ENCODE peak calls at places on chromosome 1, in four cellular contexts. One of them, this sample, is unnamed. For H3K9me1, the result is how much of the 10 kb centered on the place peaks cover.

GRCh38 chr1:171460018-171460585 is 25.2 kb upstream of the PRRC2C start:
- DNase-seq in keratinocyte: no peak
- DNase-seq in IMR-90: peak
- DNase-seq in endothelial cell of umbilical vein: no peak
- DNase-seq in this sample: no peak

GRCh38 chr1:58580186-58580585 is 3.1 kb upstream of the TACSTD2 start:
- DNase-seq in keratinocyte: no peak
- DNase-seq in endothelial cell of umbilical vein: no peak
- DNase-seq in IMR-90: peak
- DNase-seq in this sample: no peak

GRCh38 chr1:233172201-233172600 is 123.3 kb downstream of the PCNX2 start:
- DNase-seq in endothelial cell of umbilical vein: peak
- DNase-seq in IMR-90: peak
- DNase-seq in keratinocyte: no peak
- DNase-seq in this sample: no peak

GRCh38 chr1:151056149-151056548 is 3.3 kb downstream of the CDC42SE1 start:
- DNase-seq in endothelial cell of umbilical vein: no peak
- DNase-seq in keratinocyte: no peak
- DNase-seq in IMR-90: no peak
- DNase-seq in this sample: no peak

GRCh38 chr1:248596615-248597014 is 885 bp downstream of the OR2T10 start:
- DNase-seq in keratinocyte: no peak
- DNase-seq in IMR-90: no peak
- DNase-seq in endothelial cell of umbilical vein: no peak
- DNase-seq in this sample: no peak

GRCh38 chr1:44108241-44108640 is 10.4 kb upstream of the KLF17 start:
- DNase-seq in IMR-90: peak
- DNase-seq in keratinocyte: no peak
- DNase-seq in endothelial cell of umbilical vein: no peak
- DNase-seq in this sample: no peak

GRCh38 chr1:39992229-39992628 is 37.3 kb downstream of the MFSD2A start:
- DNase-seq in endothelial cell of umbilical vein: no peak
- DNase-seq in IMR-90: peak
- DNase-seq in keratinocyte: no peak
- DNase-seq in this sample: no peak

GRCh38 chr1:11045428-11046269 is 1.4 kb downstream of the MASP2 start:
- DNase-seq in keratinocyte: no peak
- DNase-seq in endothelial cell of umbilical vein: no peak
- DNase-seq in IMR-90: no peak
- DNase-seq in this sample: peak

GRCh38 chr1:24275510-24275909 is 43.6 kb upstream of the GRHL3 start:
- DNase-seq in IMR-90: peak
- DNase-seq in keratinocyte: no peak
- DNase-seq in endothelial cell of umbilical vein: no peak
- DNase-seq in this sample: no peak

GRCh38 chr1:181043025-181043880 is 9.5 kb downstream of the MR1 start:
- DNase-seq in endothelial cell of umbilical vein: no peak
- DNase-seq in keratinocyte: no peak
- DNase-seq in IMR-90: peak
- DNase-seq in this sample: peak

GRCh38 chr1:101043776-101044175 is 18.2 kb upstream of the DPH5 start:
- DNase-seq in keratinocyte: no peak
- DNase-seq in endothelial cell of umbilical vein: peak
- DNase-seq in IMR-90: peak
- DNase-seq in this sample: no peak

GRCh38 chr1:221670081-221670480 is 71.8 kb downstream of the DUSP10 start:
- DNase-seq in IMR-90: no peak
- DNase-seq in endothelial cell of umbilical vein: no peak
- DNase-seq in keratinocyte: no peak
- DNase-seq in this sample: no peak

GRCh38 chr1:78280626-78281025 is 210.1 kb upstream of the PTGFR start:
- DNase-seq in endothelial cell of umbilical vein: no peak
- DNase-seq in IMR-90: no peak
- DNase-seq in keratinocyte: no peak
- DNase-seq in this sample: no peak

GRCh38 chr1:165898837-165899236 is 71.4 kb downstream of the UCK2 start:
- DNase-seq in endothelial cell of umbilical vein: peak
- DNase-seq in IMR-90: peak
- DNase-seq in keratinocyte: peak
- DNase-seq in this sample: no peak

GRCh38 chr1:118253310-118253903 is 68.4 kb upstream of the SPAG17 start:
- DNase-seq in IMR-90: no peak
- DNase-seq in endothelial cell of umbilical vein: no peak
- DNase-seq in keratinocyte: no peak
- DNase-seq in this sample: no peak

GRCh38 chr1:2303016-2303775 is 75.1 kb downstream of the SKI start:
- DNase-seq in IMR-90: no peak
- DNase-seq in endothelial cell of umbilical vein: no peak
- DNase-seq in keratinocyte: no peak
- DNase-seq in this sample: no peak

GRCh38 chr1:86757272-86757984 is 53.1 kb downstream of the SH3GLB1 start:
- DNase-seq in keratinocyte: no peak
- DNase-seq in endothelial cell of umbilical vein: peak
- DNase-seq in IMR-90: peak
- DNase-seq in this sample: no peak

GRCh38 chr1:53025034-53025777 is 36.8 kb upstream of the PODN start:
- DNase-seq in endothelial cell of umbilical vein: peak
- DNase-seq in keratinocyte: no peak
- DNase-seq in IMR-90: peak
- DNase-seq in this sample: no peak

GRCh38 chr1:162541619-162542141 is 19.8 kb upstream of the UAP1 start:
- DNase-seq in endothelial cell of umbilical vein: peak
- DNase-seq in IMR-90: peak
- DNase-seq in keratinocyte: peak
- DNase-seq in this sample: no peak

GRCh38 chr1:38352869-38353268 is 306.3 kb upstream of the POU3F1 start:
- DNase-seq in keratinocyte: no peak
- DNase-seq in IMR-90: no peak
- DNase-seq in endothelial cell of umbilical vein: no peak
- DNase-seq in this sample: no peak

GRCh38 chr1:52426391-52426790 is 22.0 kb downstream of the PRPF38A start:
- DNase-seq in IMR-90: peak
- DNase-seq in endothelial cell of umbilical vein: no peak
- DNase-seq in keratinocyte: no peak
- DNase-seq in this sample: no peak

GRCh38 chr1:3597599-3597964 is 13.7 kb downstream of the MEGF6 start:
- DNase-seq in endothelial cell of umbilical vein: no peak
- DNase-seq in keratinocyte: no peak
- DNase-seq in IMR-90: no peak
- DNase-seq in this sample: no peak

GRCh38 chr1:9459784-9460407 is 79.4 kb upstream of the SLC25A33 start:
- DNase-seq in IMR-90: no peak
- DNase-seq in endothelial cell of umbilical vein: no peak
- DNase-seq in keratinocyte: no peak
- DNase-seq in this sample: no peak

GRCh38 chr1:171433451-171433850 is 51.9 kb upstream of the PRRC2C start:
- DNase-seq in endothelial cell of umbilical vein: no peak
- DNase-seq in keratinocyte: peak
- DNase-seq in IMR-90: peak
- DNase-seq in this sample: no peak

GRCh38 chr1:201125019-201125418 is 2.0 kb downstream of the ASCL5 start:
- DNase-seq in IMR-90: no peak
- DNase-seq in endothelial cell of umbilical vein: peak
- DNase-seq in keratinocyte: no peak
- DNase-seq in this sample: no peak

GRCh38 chr1:1072299-1072848 is 1.7 kb downstream of the RNF223 start:
- DNase-seq in endothelial cell of umbilical vein: no peak
- DNase-seq in IMR-90: no peak
- DNase-seq in keratinocyte: no peak
- DNase-seq in this sample: no peak

GRCh38 chr1:1073743-1074587 is at the start of gene RNF223:
- DNase-seq in IMR-90: no peak
- DNase-seq in endothelial cell of umbilical vein: no peak
- DNase-seq in keratinocyte: peak
- DNase-seq in this sample: peak

GRCh38 chr1:1071486-1072298 is 2.4 kb downstream of the RNF223 start:
- DNase-seq in keratinocyte: no peak
- DNase-seq in IMR-90: no peak
- DNase-seq in endothelial cell of umbilical vein: no peak
- DNase-seq in this sample: no peak

GRCh38 chr1:1074631-1075147 is 583 bp upstream of the RNF223 start:
- DNase-seq in keratinocyte: no peak
- DNase-seq in endothelial cell of umbilical vein: no peak
- DNase-seq in IMR-90: no peak
- DNase-seq in this sample: no peak

GRCh38 chr1:1072849-1073742 is 1.0 kb downstream of the RNF223 start:
- DNase-seq in IMR-90: no peak
- DNase-seq in keratinocyte: no peak
- DNase-seq in endothelial cell of umbilical vein: no peak
- DNase-seq in this sample: no peak
- H3K9me1 ChIP-seq in IMR-90: under half
- H3K9me1 ChIP-seq in keratinocyte: under half
- H3K9me1 ChIP-seq in endothelial cell of umbilical vein: under half
- H3K9me1 ChIP-seq in this sample: under half

GRCh38 chr1:109067883-109068282 is 7.9 kb downstream of the TAF13 start:
- DNase-seq in keratinocyte: no peak
- DNase-seq in IMR-90: no peak
- DNase-seq in endothelial cell of umbilical vein: no peak
- DNase-seq in this sample: no peak

GRCh38 chr1:109061183-109061582 is 14.6 kb downstream of the TAF13 start:
- DNase-seq in endothelial cell of umbilical vein: no peak
- DNase-seq in keratinocyte: no peak
- DNase-seq in IMR-90: no peak
- DNase-seq in this sample: no peak

GRCh38 chr1:109060707-109061106 is 15.1 kb downstream of the TAF13 start:
- DNase-seq in endothelial cell of umbilical vein: no peak
- DNase-seq in IMR-90: no peak
- DNase-seq in keratinocyte: no peak
- DNase-seq in this sample: no peak

DNA sequence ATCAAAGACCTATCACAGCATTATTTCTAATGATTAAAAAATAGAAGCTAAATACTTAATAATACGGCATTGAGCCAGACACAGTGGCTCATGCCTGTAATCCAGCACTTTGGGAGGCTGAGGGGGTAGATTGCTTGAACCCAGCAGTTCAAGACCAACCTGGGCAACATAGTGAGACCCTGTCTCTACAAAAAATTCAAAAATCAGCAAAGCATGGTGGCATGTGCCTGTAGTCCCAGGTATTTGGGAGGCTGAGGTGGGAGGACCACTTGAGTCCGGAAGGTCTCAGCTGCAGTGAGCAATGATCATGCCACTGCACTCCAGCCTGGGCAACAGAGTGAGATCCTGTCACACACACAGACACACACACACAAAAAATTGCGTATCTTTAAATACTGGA is 10.7 kb downstream of the TAF13 start:
- DNase-seq in endothelial cell of umbilical vein: no peak
- DNase-seq in keratinocyte: no peak
- DNase-seq in IMR-90: no peak
- DNase-seq in this sample: no peak
- H3K9me1 ChIP-seq in endothelial cell of umbilical vein: under half
- H3K9me1 ChIP-seq in keratinocyte: under half
- H3K9me1 ChIP-seq in IMR-90: under half
- H3K9me1 ChIP-seq in this sample: under half

DNA sequence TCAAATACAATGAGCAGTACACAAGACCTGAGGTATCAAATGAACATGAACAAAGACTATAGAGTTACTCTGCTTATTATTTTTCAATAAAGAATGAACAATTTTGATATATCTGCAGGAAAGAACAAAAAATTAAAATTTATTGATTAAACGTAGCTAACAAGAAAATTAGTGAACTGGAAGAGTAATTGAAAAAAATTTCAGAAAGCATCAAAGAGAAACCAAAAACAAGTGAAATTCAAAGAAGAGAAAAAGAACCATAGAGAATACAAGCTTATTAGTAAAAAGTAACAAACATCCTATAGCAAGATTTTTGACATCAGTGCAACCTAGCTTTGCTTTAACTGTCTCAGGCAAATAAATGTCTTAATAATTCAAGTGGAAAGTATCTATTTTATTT is 106.6 kb downstream of the LRRIQ3 start:
- DNase-seq in keratinocyte: no peak
- DNase-seq in IMR-90: no peak
- DNase-seq in endothelial cell of umbilical vein: no peak
- DNase-seq in this sample: no peak
- H3K9me1 ChIP-seq in keratinocyte: under half
- H3K9me1 ChIP-seq in IMR-90: under half
- H3K9me1 ChIP-seq in endothelial cell of umbilical vein: under half
- H3K9me1 ChIP-seq in this sample: under half

DNA sequence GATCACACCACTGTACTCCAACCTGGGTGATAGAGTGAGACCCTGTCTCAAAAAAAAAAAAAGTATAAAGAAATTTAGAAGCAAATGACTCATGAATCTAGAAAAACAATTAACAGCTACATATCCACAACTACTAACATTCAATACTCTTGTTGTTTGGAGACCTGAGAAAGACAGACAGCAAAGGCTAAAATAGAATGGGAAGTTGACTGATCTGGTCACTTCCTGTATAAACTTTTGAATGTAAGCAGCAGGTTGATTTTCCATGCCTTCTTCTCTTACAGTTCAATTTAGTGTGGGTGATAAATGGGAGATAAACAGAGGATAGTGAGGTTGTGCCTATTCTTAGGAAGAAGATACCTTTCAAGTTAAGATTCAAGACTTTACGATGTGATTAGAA is 85.2 kb downstream of the TGFB2 start:
- DNase-seq in IMR-90: no peak
- DNase-seq in keratinocyte: no peak
- DNase-seq in endothelial cell of umbilical vein: peak
- DNase-seq in this sample: no peak
- H3K9me1 ChIP-seq in IMR-90: under half
- H3K9me1 ChIP-seq in keratinocyte: under half
- H3K9me1 ChIP-seq in endothelial cell of umbilical vein: under half
- H3K9me1 ChIP-seq in this sample: under half

GRCh38 chr1:12185556-12186276 is 18.9 kb downstream of the TNFRSF1B start:
- DNase-seq in endothelial cell of umbilical vein: peak
- DNase-seq in keratinocyte: no peak
- DNase-seq in IMR-90: no peak
- DNase-seq in this sample: no peak
- H3K9me1 ChIP-seq in endothelial cell of umbilical vein: under half
- H3K9me1 ChIP-seq in keratinocyte: under half
- H3K9me1 ChIP-seq in IMR-90: under half
- H3K9me1 ChIP-seq in this sample: under half

GRCh38 chr1:216740334-216740733 is 17.1 kb upstream of the ESRRG start:
- DNase-seq in endothelial cell of umbilical vein: no peak
- DNase-seq in keratinocyte: no peak
- DNase-seq in IMR-90: no peak
- DNase-seq in this sample: no peak
- H3K9me1 ChIP-seq in endothelial cell of umbilical vein: under half
- H3K9me1 ChIP-seq in keratinocyte: under half
- H3K9me1 ChIP-seq in IMR-90: under half
- H3K9me1 ChIP-seq in this sample: under half